ENCODE peak calls at places on chromosomes 13 and 19, in six cellular contexts. C is lower lobe of right lung; K is Karpas-422; W is brain microvascular endothelial cell; Z is adipocyte; R is CD4-positive, CD25-positive, alpha-beta regulatory T cell. A is an unnamed sample.

GRCh38 chr19:38974599-38975213 is 836 bp downstream of the FBXO17 start:
- DNase-seq in C (no peak), K (no peak), W (no peak), Z (peak; percentile 61), R (no peak), A (peak; percentile 23)

GRCh38 chr19:4043966-4044365 is 22.7 kb downstream of the ZBTB7A start:
- DNase-seq in C (no peak), K (no peak), W (no peak), Z (no peak), R (no peak), A (no peak)

GRCh38 chr19:14519860-14520407 is 1.7 kb upstream of the DNAJB1 start:
- DNase-seq in C (no peak), K (no peak), W (no peak), Z (no peak), R (no peak), A (no peak)

GRCh38 chr19:45217957-45218334 is 27.3 kb downstream of the EXOC3L2 start:
- DNase-seq in C (no peak), K (no peak), W (no peak), Z (no peak), R (no peak), A (no peak)

GRCh38 chr13:20399515-20399914 is 126.1 kb downstream of the CRYL1 start:
- DNase-seq in C (no peak), K (no peak), W (no peak), Z (no peak), R (no peak), A (no peak)

GRCh38 chr13:96671073-96671472 is 323.2 kb downstream of the OXGR1 start:
- DNase-seq in C (no peak), K (no peak), W (no peak), Z (no peak), R (no peak), A (no peak)

GRCh38 chr19:14674764-14675163 is at the start of gene ADGRE3:
- DNase-seq in C (no peak), K (peak; percentile 46), W (no peak), Z (no peak), R (no peak), A (no peak)

GRCh38 chr19:7224205-7224833 is 69.9 kb downstream of the INSR start:
- DNase-seq in C (no peak), K (no peak), W (no peak), Z (no peak), R (no peak), A (peak; percentile 61)

GRCh38 chr13:33275916-33276315 is 9.6 kb downstream of the STARD13 start:
- DNase-seq in C (no peak), K (no peak), W (no peak), Z (no peak), R (no peak), A (no peak)

GRCh38 chr13:77136902-77137420 is 110.0 kb upstream of the FBXL3 start:
- DNase-seq in C (no peak), K (no peak), W (peak; percentile 88), Z (peak; percentile 64), R (no peak), A (peak; percentile 89)

GRCh38 chr13:27336005-27336673 is 65.5 kb downstream of the RASL11A start:
- DNase-seq in C (no peak), K (no peak), W (peak; percentile 50), Z (no peak), R (no peak), A (no peak)

GRCh38 chr13:112985803-112986408 is 16.9 kb downstream of the MCF2L start:
- DNase-seq in C (no peak), K (no peak), W (no peak), Z (no peak), R (no peak), A (no peak)

GRCh38 chr19:19602713-19603320 is 15.7 kb downstream of the PBX4 start:
- DNase-seq in C (no peak), K (no peak), W (no peak), Z (no peak), R (no peak), A (no peak)

GRCh38 chr13:113091891-113092775 is 13.5 kb upstream of the F7 start:
- DNase-seq in C (peak; percentile 45), K (no peak), W (no peak), Z (no peak), R (no peak), A (no peak)

GRCh38 chr19:8441725-8442544 is 2.8 kb upstream of the HNRNPM start:
- DNase-seq in C (no peak), K (no peak), W (no peak), Z (no peak), R (no peak), A (no peak)

GRCh38 chr19:43224855-43225253 is 19.4 kb upstream of the PSG4 start:
- DNase-seq in C (no peak), K (no peak), W (no peak), Z (peak; percentile 3), R (no peak), A (no peak)

GRCh38 chr19:49744946-49745381 is 18.1 kb downstream of the TSKS start:
- DNase-seq in C (no peak), K (no peak), W (no peak), Z (no peak), R (no peak), A (no peak)

GRCh38 chr19:801030-801860 is 4.0 kb downstream of the PTBP1 start:
- DNase-seq in C (peak; percentile 88), K (no peak), W (no peak), Z (peak; percentile 49), R (no peak), A (no peak)
- H3K4me3 ChIP-seq in C (peak overlapping the region; percentile 85), K (no peak overlapping the region), W (peak overlapping the region; percentile 37), Z (peak overlapping the region; percentile 75), R (peak overlapping the region; percentile 19), A (peak overlapping the region; percentile 91)

GRCh38 chr13:34340534-34340933 is 522.6 kb downstream of the RFC3 start:
- DNase-seq in C (no peak), K (no peak), W (no peak), Z (no peak), R (no peak), A (peak; percentile 29)
- H3K4me3 ChIP-seq in C (no peak overlapping the region), K (no peak overlapping the region), W (no peak overlapping the region), Z (no peak overlapping the region), R (no peak overlapping the region), A (no peak overlapping the region)

GRCh38 chr13:98978280-98978679 is 416 bp upstream of the DOCK9 start:
- DNase-seq in C (no peak), K (no peak), W (peak; percentile 84), Z (peak; percentile 42), R (no peak), A (peak; percentile 74)
- H3K4me3 ChIP-seq in C (peak overlapping the region; percentile 54), K (no peak overlapping the region), W (peak overlapping the region; percentile 55), Z (peak overlapping the region; percentile 82), R (no peak overlapping the region), A (peak overlapping the region; percentile 64)

GRCh38 chr13:30869491-30869890 is 36.6 kb upstream of the MEDAG start:
- DNase-seq in C (no peak), K (no peak), W (no peak), Z (peak; percentile 28), R (no peak), A (peak; percentile 73)
- H3K4me3 ChIP-seq in C (no peak overlapping the region), K (no peak overlapping the region), W (no peak overlapping the region), Z (peak overlapping the region; percentile 66), R (no peak overlapping the region), A (no peak overlapping the region)

A was measured in fibroblast of villous mesenchyme.